ENCODE peak calls at places on chromosomes 12 and 14, in seven cellular contexts. Y is A549, I is K562, J is upper lobe of left lung, D is HepG2, Z is ovary, U is SK-N-SH. G is an unnamed sample.

GRCh38 chr14:99537399-99537798 is 56.2 kb downstream of the CCNK start:
- DNase-seq in J (peak), Y (peak), D (no peak), Z (peak), I (no peak), U (no peak), G (peak)

GRCh38 chr12:2982361-2982760 is 23.2 kb downstream of the TEAD4 start:
- DNase-seq in Z (no peak), D (no peak), J (no peak), Y (no peak), U (no peak), I (no peak), G (no peak)

GRCh38 chr12:24560867-24561266 is 388.0 kb downstream of the BCAT1 start:
- DNase-seq in I (no peak), Y (no peak), D (no peak), J (no peak), U (no peak), Z (no peak), G (no peak)

GRCh38 chr14:91414475-91415342 is 2.9 kb downstream of the CCDC88C start:
- DNase-seq in U (no peak), D (no peak), Y (no peak), J (no peak), Z (no peak), I (no peak), G (no peak)

GRCh38 chr12:24596768-24597388 is 352.0 kb downstream of the BCAT1 start:
- DNase-seq in D (peak), I (peak), Y (peak), Z (no peak), J (no peak), U (peak), G (no peak)

GRCh38 chr14:66036598-66036997 is 449.6 kb upstream of the CCDC196 start:
- DNase-seq in U (no peak), I (no peak), D (no peak), J (no peak), Y (no peak), Z (no peak), G (no peak)

GRCh38 chr14:94043111-94043755 is 17.1 kb downstream of the OTUB2 start:
- DNase-seq in I (no peak), U (no peak), Y (no peak), D (no peak), Z (peak), J (peak), G (no peak)

GRCh38 chr12:2924019-2924418 is 33.3 kb downstream of the TULP3 start:
- DNase-seq in Y (no peak), J (no peak), U (no peak), I (no peak), Z (no peak), D (no peak), G (no peak)

GRCh38 chr14:61562321-61563161 is 132.8 kb upstream of the HIF1A start:
- DNase-seq in Z (no peak), U (no peak), I (peak), Y (peak), D (peak), J (no peak), G (no peak)
- TF ChIP-seq EP300 in Z (no peak), U (peak), I (peak), Y (peak), D (peak), J (no peak), G (no peak)

GRCh38 chr12:41011939-41012338 is 176.2 kb upstream of the PDZRN4 start:
- DNase-seq in J (no peak), U (no peak), Y (no peak), Z (no peak), I (no peak), D (peak), G (no peak)
- TF ChIP-seq CTCF in J (no peak), U (no peak), Y (no peak), Z (no peak), I (no peak), D (peak), G (peak)

GRCh38 chr12:79522657-79523386 is 167.9 kb downstream of the PAWR start:
- DNase-seq in Z (no peak), U (no peak), I (no peak), D (no peak), Y (no peak), J (no peak), G (no peak)
- TF ChIP-seq EP300 in Z (no peak), U (no peak), I (no peak), D (no peak), Y (no peak), J (no peak), G (no peak)

GRCh38 chr12:8120072-8120713 is 3.2 kb upstream of the CLEC4A start:
- DNase-seq in I (no peak), D (no peak), U (no peak), J (no peak), Y (no peak), Z (no peak), G (no peak)
- TF ChIP-seq CTCF in I (no peak), D (no peak), U (no peak), J (no peak), Y (no peak), Z (no peak), G (no peak)

DNA sequence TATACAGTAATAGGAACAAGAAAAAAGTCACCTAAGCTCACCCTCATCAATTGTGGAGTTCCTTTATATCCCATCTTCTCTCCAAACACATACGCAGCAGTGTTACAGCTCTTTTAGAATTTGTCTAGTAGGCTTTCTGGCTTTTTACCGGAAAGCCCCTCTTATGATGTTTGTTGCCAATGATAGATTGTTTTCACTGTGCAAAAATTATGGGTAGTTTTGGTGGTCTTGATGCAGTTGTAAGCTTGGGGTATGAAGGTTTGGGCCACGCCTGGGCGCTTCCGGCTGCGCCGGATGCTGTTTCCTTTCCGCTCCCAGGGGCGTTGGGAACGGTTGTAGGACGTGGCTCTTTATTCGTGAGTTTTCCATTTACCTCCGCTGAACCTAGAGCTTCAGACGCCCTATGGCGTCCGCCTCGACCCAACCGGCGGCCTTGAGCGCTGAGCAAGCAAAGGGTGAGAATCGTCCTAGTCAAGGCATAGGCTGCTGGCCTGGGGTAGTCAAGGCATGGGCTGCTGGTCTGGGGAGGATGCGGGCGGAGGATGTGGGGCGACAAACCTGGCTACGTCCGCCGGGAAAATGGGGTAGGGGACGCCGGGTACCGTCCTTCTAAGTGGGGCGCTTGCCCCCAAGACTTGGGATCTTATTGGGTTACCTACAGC is at the start of the genes C12orf57 and RNU7-1:
- DNase-seq in Y (peak), D (peak), I (peak), Z (peak), U (peak), J (peak), G (peak)
- TF ChIP-seq EP300 in Y (no peak), D (peak), I (peak), Z (no peak), U (peak), J (no peak), G (no peak)